ENCODE peak calls at places on chromosome 1, in seven cellular contexts. R, A, P, B, K, O and U are unnamed samples.

GRCh38 chr1:158374864-158375263 is 21.2 kb downstream of the CD1E start:
- DNase-seq in R (no peak), A (no peak), P (no peak), B (no peak), K (no peak), O (no peak), U (no peak)

GRCh38 chr1:91730781-91731732 is 154.9 kb downstream of the TGFBR3 start:
- DNase-seq in R (no peak), A (peak), P (peak), B (no peak), K (no peak), O (peak), U (no peak)

GRCh38 chr1:35505911-35506798 is 51.0 kb downstream of the KIAA0319L start:
- DNase-seq in R (no peak), A (peak), P (no peak), B (peak), K (no peak), O (peak), U (peak)

GRCh38 chr1:156060937-156061636 is at the start of gene RAB25:
- DNase-seq in R (no peak), A (no peak), P (peak), B (no peak), K (peak), O (peak), U (peak)

GRCh38 chr1:35447278-35447677 is 109.9 kb downstream of the KIAA0319L start:
- DNase-seq in R (no peak), A (no peak), P (no peak), B (no peak), K (no peak), O (no peak), U (no peak)

GRCh38 chr1:187624812-187625542 is 796.2 kb downstream of the PLA2G4A start:
- DNase-seq in R (no peak), A (no peak), P (no peak), B (no peak), K (no peak), O (no peak), U (no peak)

GRCh38 chr1:202643397-202644218 is 66.6 kb downstream of the SYT2 start:
- DNase-seq in R (no peak), A (no peak), P (no peak), B (no peak), K (no peak), O (no peak), U (no peak)

GRCh38 chr1:179094826-179095225 is 13.0 kb downstream of the TOR3A start:
- DNase-seq in R (no peak), A (no peak), P (peak), B (no peak), K (no peak), O (no peak), U (no peak)

GRCh38 chr1:51955797-51956527 is 34.5 kb downstream of the RAB3B start:
- DNase-seq in R (no peak), A (no peak), P (no peak), B (no peak), K (no peak), O (no peak), U (no peak)

GRCh38 chr1:103441342-103441741 is 84.2 kb upstream of the RNPC3 start:
- DNase-seq in R (no peak), A (no peak), P (no peak), B (no peak), K (no peak), O (no peak), U (no peak)